ENCODE peak calls at places on chromosomes 3 and 15, in eight cellular contexts. F, E, X, I, A, Q, L and Y are unnamed samples. For H3K9me3 and H3K4me1, the result is how much of the 10 kb centered on the place peaks cover.

GRCh38 chr3:150022406-150023238 is 51.9 kb upstream of the PFN2 start:
- DNase-seq in F (no peak), E (no peak), X (peak), I (peak), A (peak), Q (no peak), L (no peak), Y (no peak)

GRCh38 chr15:78875107-78875914 is 2.6 kb downstream of the MORF4L1 start:
- DNase-seq in F (no peak), E (no peak), X (no peak), I (peak), A (no peak), Q (no peak), L (no peak), Y (no peak)

GRCh38 chr3:48427630-48427962 is 2.3 kb downstream of the PLXNB1 start:
- DNase-seq in F (no peak), E (no peak), X (peak), I (peak), A (no peak), Q (no peak), L (no peak), Y (no peak)

GRCh38 chr15:101394654-101395053 is 94.9 kb downstream of the PCSK6 start:
- DNase-seq in F (no peak), E (no peak), X (no peak), I (no peak), A (no peak), Q (no peak), L (no peak), Y (no peak)

GRCh38 chr3:21672303-21672702 is 78.7 kb downstream of the ZNF385D start:
- DNase-seq in F (no peak), E (no peak), X (no peak), I (peak), A (no peak), Q (no peak), L (no peak), Y (no peak)

GRCh38 chr3:46659285-46659684 is 34.2 kb downstream of the ALS2CL start:
- DNase-seq in F (no peak), E (no peak), X (no peak), I (peak), A (no peak), Q (peak), L (no peak), Y (no peak)

GRCh38 chr3:177343122-177343521 is 145.8 kb upstream of the TBL1XR1 start:
- DNase-seq in F (no peak), E (no peak), X (no peak), I (no peak), A (no peak), Q (no peak), L (no peak), Y (no peak)

GRCh38 chr3:143224731-143225130 is 105.2 kb downstream of the CHST2 start:
- DNase-seq in F (no peak), E (no peak), X (no peak), I (no peak), A (no peak), Q (no peak), L (no peak), Y (no peak)

GRCh38 chr15:42494998-42495360 is 455 bp upstream of the SNAP23 start:
- DNase-seq in F (peak), E (no peak), X (peak), I (peak), A (peak), Q (peak), L (no peak), Y (no peak)

GRCh38 chr3:149936812-149937230 is 33.9 kb downstream of the PFN2 start:
- DNase-seq in F (peak), E (peak), X (peak), I (peak), A (peak), Q (peak), L (peak), Y (no peak)

GRCh38 chr3:9902372-9903237 is at the start of gene IL17RE:
- DNase-seq in F (no peak), E (no peak), X (peak), I (no peak), A (no peak), Q (peak), L (no peak), Y (peak)

GRCh38 chr15:50163719-50164410 is 18.1 kb upstream of the SLC27A2 start:
- DNase-seq in F (no peak), E (no peak), X (no peak), I (no peak), A (no peak), Q (no peak), L (no peak), Y (no peak)

GRCh38 chr15:58604455-58604923 is 145.0 kb downstream of the ADAM10 start:
- DNase-seq in F (no peak), E (no peak), X (no peak), I (no peak), A (no peak), Q (no peak), L (no peak), Y (no peak)

GRCh38 chr3:131221731-131222130 is 159.8 kb upstream of the NUDT16 start:
- DNase-seq in F (no peak), E (no peak), X (no peak), I (peak), A (no peak), Q (no peak), L (no peak), Y (no peak)

GRCh38 chr15:56496635-56497034 is 31.7 kb upstream of the MNS1 start:
- DNase-seq in F (no peak), E (peak), X (peak), I (peak), A (peak), Q (peak), L (no peak), Y (no peak)

GRCh38 chr3:195114786-195115597 is 156.0 kb downstream of the XXYLT1 start:
- DNase-seq in F (no peak), E (no peak), X (no peak), I (no peak), A (no peak), Q (no peak), L (no peak), Y (no peak)

GRCh38 chr3:178404966-178405365 is 131.3 kb upstream of the KCNMB2 start:
- DNase-seq in F (no peak), E (no peak), X (no peak), I (no peak), A (no peak), Q (no peak), L (no peak), Y (no peak)

GRCh38 chr3:141875893-141876380 is 506 bp upstream of the ATP1B3 start:
- DNase-seq in F (peak), E (peak), X (peak), I (peak), A (no peak), Q (peak), L (peak), Y (no peak)

GRCh38 chr3:56370991-56371775 is 97.1 kb downstream of the ERC2 start:
- DNase-seq in F (no peak), E (no peak), X (no peak), I (no peak), A (no peak), Q (no peak), L (no peak), Y (no peak)

GRCh38 chr15:78682013-78682651 is 41.1 kb upstream of the CHRNB4 start:
- DNase-seq in F (no peak), E (no peak), X (no peak), I (no peak), A (no peak), Q (no peak), L (no peak), Y (no peak)

GRCh38 chr3:142211034-142211433 is 14.4 kb downstream of the GK5 start:
- DNase-seq in F (no peak), E (no peak), X (no peak), I (no peak), A (no peak), Q (peak), L (no peak), Y (no peak)

GRCh38 chr3:53842436-53843194 is 3.6 kb downstream of the CHDH start:
- DNase-seq in F (no peak), E (peak), X (peak), I (no peak), A (no peak), Q (peak), L (no peak), Y (peak)

GRCh38 chr3:195705081-195705991 is 15.4 kb upstream of the MUC20 start:
- DNase-seq in F (no peak), E (no peak), X (no peak), I (no peak), A (peak), Q (no peak), L (no peak), Y (no peak)

GRCh38 chr3:146308682-146309081 is 57.8 kb upstream of the PLSCR4 start:
- DNase-seq in F (no peak), E (no peak), X (no peak), I (peak), A (no peak), Q (no peak), L (no peak), Y (no peak)

GRCh38 chr3:8301977-8302589 is 199.5 kb upstream of the LMCD1 start:
- DNase-seq in F (no peak), E (peak), X (peak), I (peak), A (peak), Q (peak), L (no peak), Y (no peak)

GRCh38 chr15:70582143-70582945 is 181.0 kb downstream of the UACA start:
- DNase-seq in F (peak), E (no peak), X (no peak), I (peak), A (no peak), Q (no peak), L (no peak), Y (no peak)

GRCh38 chr3:52289747-52290595 is 2.3 kb downstream of the GLYCTK start:
- DNase-seq in F (no peak), E (no peak), X (peak), I (no peak), A (no peak), Q (no peak), L (no peak), Y (no peak)

GRCh38 chr3:186619787-186620212 is 6.9 kb downstream of the AHSG start:
- DNase-seq in F (no peak), E (no peak), X (no peak), I (no peak), A (no peak), Q (no peak), L (no peak), Y (no peak)

GRCh38 chr3:64340636-64341240 is 115.5 kb upstream of the PRICKLE2 start:
- DNase-seq in F (no peak), E (no peak), X (no peak), I (peak), A (no peak), Q (no peak), L (no peak), Y (no peak)

GRCh38 chr3:152786977-152787681 is 47.8 kb upstream of the P2RY1 start:
- DNase-seq in F (no peak), E (no peak), X (no peak), I (no peak), A (no peak), Q (no peak), L (no peak), Y (no peak)

GRCh38 chr3:130658666-130659065 is 88.0 kb downstream of the PIK3R4 start:
- DNase-seq in F (no peak), E (no peak), X (no peak), I (peak), A (no peak), Q (no peak), L (no peak), Y (no peak)

GRCh38 chr15:37891754-37892368 is 42.6 kb upstream of the TMCO5A start:
- DNase-seq in F (no peak), E (peak), X (no peak), I (peak), A (peak), Q (peak), L (no peak), Y (no peak)

DNA sequence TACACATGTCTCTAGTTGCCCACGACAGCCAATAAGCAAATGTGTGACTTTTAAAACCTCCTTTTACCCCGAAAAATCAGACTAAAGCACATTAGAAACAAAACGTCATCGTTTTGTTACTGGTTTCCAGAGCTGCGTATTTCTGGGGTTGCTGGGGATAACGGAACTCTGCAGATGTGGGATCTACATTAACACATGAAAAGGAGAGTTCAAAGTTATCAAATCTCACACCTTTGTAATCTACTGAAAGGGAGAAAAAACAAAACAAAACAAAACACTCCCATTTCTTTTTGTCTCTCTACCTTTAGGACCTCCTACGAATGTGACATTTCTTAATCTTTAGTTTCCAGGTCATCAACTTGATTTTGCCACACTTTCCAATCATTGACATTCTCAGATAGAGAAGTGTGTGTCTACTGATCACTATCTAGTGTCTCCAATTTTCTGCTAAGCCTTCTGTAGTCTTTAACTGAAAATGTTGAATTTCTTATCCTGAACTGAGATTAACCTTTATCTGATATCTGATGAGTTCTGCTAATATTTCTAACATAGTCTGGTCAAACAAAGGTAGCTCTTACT is 93.0 kb upstream of the TSPAN3 start:
- DNase-seq in F (no peak), E (no peak), X (no peak), I (no peak), A (no peak), Q (no peak), L (no peak), Y (no peak)
- H3K4me3 ChIP-seq in F (no peak), E (no peak), X (no peak), I (no peak), A (no peak), Q (no peak), L (no peak), Y (no peak)

GRCh38 chr15:25171111-25171811 is 216.5 kb downstream of the SNRPN start:
- DNase-seq in F (no peak), E (no peak), X (no peak), I (no peak), A (no peak), Q (no peak), L (no peak), Y (peak)
- H3K9me3 ChIP-seq in F (under half), E (under half), X (half or more), I (under half), A (under half), Q (under half), L (under half), Y (half or more)

DNA sequence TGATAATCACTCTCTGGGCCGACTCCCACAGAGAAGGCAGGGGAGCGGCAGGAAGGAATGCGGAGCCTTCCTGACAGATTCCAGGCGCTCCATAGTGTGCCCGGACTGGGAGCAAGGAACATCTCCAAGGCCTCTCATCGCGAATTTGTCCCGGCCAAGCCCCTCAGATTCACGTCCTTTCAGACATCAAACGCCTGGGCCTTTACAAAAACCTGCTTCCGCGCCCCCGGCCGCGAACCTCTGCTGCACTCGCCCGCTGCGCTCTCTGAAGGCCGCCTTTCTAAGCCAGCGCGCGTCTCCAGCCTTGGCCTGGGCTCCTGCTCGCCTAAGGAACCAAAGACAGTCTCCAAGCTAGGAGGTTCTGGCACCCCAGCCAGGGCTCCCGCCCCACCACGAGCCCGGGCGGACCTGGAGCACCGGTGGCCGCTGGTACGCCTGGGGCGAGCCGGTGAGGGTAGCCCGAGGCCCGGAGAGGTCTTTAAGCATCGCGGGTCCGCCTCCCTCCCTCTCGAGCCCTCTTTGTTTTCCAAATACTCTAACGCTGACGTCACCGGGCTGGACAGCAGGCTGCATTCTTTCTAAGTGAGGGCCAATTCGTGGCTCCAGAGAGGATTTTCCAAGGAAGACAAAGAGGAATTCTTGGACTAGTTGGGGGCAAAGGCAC is 837 bp downstream of the AMOTL2 start:
- DNase-seq in F (peak), E (no peak), X (peak), I (peak), A (no peak), Q (peak), L (no peak), Y (peak)
- H3K4me1 ChIP-seq in F (under half), E (under half), X (under half), I (under half), A (under half), Q (half or more), L (under half), Y (under half)

GRCh38 chr3:66498718-66499611 is 1.9 kb downstream of the LRIG1 start:
- DNase-seq in F (peak), E (no peak), X (no peak), I (no peak), A (no peak), Q (no peak), L (no peak), Y (no peak)
- H3K4me3 ChIP-seq in F (peak), E (no peak), X (peak), I (peak), A (peak), Q (peak), L (peak), Y (peak)

GRCh38 chr3:41131224-41131623 is 68.1 kb upstream of the CTNNB1 start:
- DNase-seq in F (no peak), E (no peak), X (no peak), I (no peak), A (no peak), Q (no peak), L (no peak), Y (no peak)
- H3K9me3 ChIP-seq in F (under half), E (under half), X (under half), I (under half), A (under half), Q (under half), L (under half), Y (under half)

GRCh38 chr3:16913264-16913580 is 28.5 kb downstream of the PLCL2 start:
- DNase-seq in F (no peak), E (no peak), X (no peak), I (no peak), A (no peak), Q (no peak), L (no peak), Y (no peak)

GRCh38 chr3:16908878-16909277 is 24.1 kb downstream of the PLCL2 start:
- DNase-seq in F (no peak), E (no peak), X (no peak), I (no peak), A (no peak), Q (no peak), L (no peak), Y (no peak)

GRCh38 chr3:16910207-16910606 is 25.5 kb downstream of the PLCL2 start:
- DNase-seq in F (no peak), E (no peak), X (no peak), I (no peak), A (no peak), Q (no peak), L (no peak), Y (no peak)

GRCh38 chr3:16909802-16910201 is 25.0 kb downstream of the PLCL2 start:
- DNase-seq in F (no peak), E (no peak), X (no peak), I (no peak), A (no peak), Q (no peak), L (no peak), Y (no peak)

GRCh38 chr3:16912400-16913263 is 27.9 kb downstream of the PLCL2 start:
- DNase-seq in F (no peak), E (no peak), X (no peak), I (no peak), A (peak), Q (no peak), L (no peak), Y (no peak)
- H3K4me1 ChIP-seq in F (half or more), E (under half), X (under half), I (under half), A (under half), Q (under half), L (under half), Y (under half)

GRCh38 chr15:25990245-25990644 is 127.1 kb upstream of the ATP10A start:
- DNase-seq in F (no peak), E (no peak), X (no peak), I (no peak), A (no peak), Q (no peak), L (no peak), Y (no peak)

GRCh38 chr15:25985179-25985578 is 122.1 kb upstream of the ATP10A start:
- DNase-seq in F (no peak), E (no peak), X (no peak), I (no peak), A (no peak), Q (peak), L (no peak), Y (no peak)

GRCh38 chr15:25982736-25983135 is 119.6 kb upstream of the ATP10A start:
- DNase-seq in F (no peak), E (no peak), X (no peak), I (no peak), A (no peak), Q (no peak), L (no peak), Y (no peak)

GRCh38 chr15:25989327-25989726 is 126.2 kb upstream of the ATP10A start:
- DNase-seq in F (no peak), E (no peak), X (no peak), I (no peak), A (no peak), Q (no peak), L (no peak), Y (no peak)

GRCh38 chr15:25987638-25988037 is 124.5 kb upstream of the ATP10A start:
- DNase-seq in F (no peak), E (no peak), X (no peak), I (no peak), A (no peak), Q (no peak), L (no peak), Y (no peak)
- H3K4me3 ChIP-seq in F (no peak), E (no peak), X (no peak), I (no peak), A (no peak), Q (no peak), L (no peak), Y (no peak)

GRCh38 chr3:16472593-16472992 is 40.9 kb downstream of the RFTN1 start:
- DNase-seq in F (no peak), E (no peak), X (no peak), I (no peak), A (no peak), Q (no peak), L (no peak), Y (no peak)

GRCh38 chr3:16476636-16477035 is 36.9 kb downstream of the RFTN1 start:
- DNase-seq in F (no peak), E (no peak), X (no peak), I (peak), A (no peak), Q (no peak), L (no peak), Y (no peak)

GRCh38 chr3:16474920-16475319 is 38.6 kb downstream of the RFTN1 start:
- DNase-seq in F (no peak), E (no peak), X (no peak), I (no peak), A (no peak), Q (no peak), L (no peak), Y (no peak)

GRCh38 chr3:16475766-16476165 is 37.7 kb downstream of the RFTN1 start:
- DNase-seq in F (no peak), E (no peak), X (no peak), I (no peak), A (no peak), Q (no peak), L (no peak), Y (no peak)

GRCh38 chr3:16474304-16474703 is 39.2 kb downstream of the RFTN1 start:
- DNase-seq in F (no peak), E (no peak), X (no peak), I (peak), A (no peak), Q (no peak), L (no peak), Y (no peak)
- H3K9me3 ChIP-seq in F (under half), E (under half), X (under half), I (under half), A (under half), Q (under half), L (under half), Y (under half)

GRCh38 chr15:67174864-67175573 is 79.4 kb downstream of the AAGAB start:
- DNase-seq in F (peak), E (peak), X (peak), I (no peak), A (no peak), Q (no peak), L (peak), Y (no peak)

GRCh38 chr15:67175643-67176071 is 78.8 kb downstream of the AAGAB start:
- DNase-seq in F (peak), E (no peak), X (no peak), I (no peak), A (no peak), Q (no peak), L (no peak), Y (no peak)

GRCh38 chr15:67174446-67174845 is 80.0 kb downstream of the AAGAB start:
- DNase-seq in F (no peak), E (no peak), X (no peak), I (no peak), A (no peak), Q (no peak), L (no peak), Y (no peak)

GRCh38 chr15:67177750-67178149 is 76.7 kb downstream of the AAGAB start:
- DNase-seq in F (peak), E (no peak), X (no peak), I (peak), A (no peak), Q (no peak), L (no peak), Y (no peak)

GRCh38 chr15:67176195-67176971 is 78.1 kb downstream of the AAGAB start:
- DNase-seq in F (peak), E (no peak), X (no peak), I (no peak), A (no peak), Q (peak), L (no peak), Y (no peak)
- H3K4me1 ChIP-seq in F (under half), E (under half), X (under half), I (under half), A (under half), Q (under half), L (under half), Y (under half)